ENCODE peak calls at places on chromosomes 6 and 20, in four cellular contexts. Z is NCI-H460; U is effector memory CD8-positive, alpha-beta T cell; A is activated CD4-positive, alpha-beta T cell treated with anti-CD3 and anti-CD28 coated beads, Interleukin-2, amount 10 ng/mL, durations not matched to agents 7 days and 5 days. D is an unnamed sample.
A peak's percentile ranks its signal among the peaks of the same experiment; 100 is the strongest.

GRCh38 chr6:88263591-88263990 is 97.4 kb upstream of the CNR1 start:
- DNase-seq in U (no peak), A (no peak), Z (no peak), D (no peak)

GRCh38 chr6:30821862-30822784 is 62.2 kb upstream of the DDR1 start:
- DNase-seq in A (peak; percentile 44), U (peak; percentile 17), Z (peak; percentile 33), D (no peak)

GRCh38 chr6:143196525-143197225 is 136.0 kb downstream of the AIG1 start:
- DNase-seq in A (no peak), U (no peak), Z (no peak), D (no peak)

GRCh38 chr6:84687487-84687886 is 76.9 kb downstream of the TBX18 start:
- DNase-seq in A (no peak), Z (no peak), U (no peak), D (no peak)

GRCh38 chr6:135306740-135307420 is 125.8 kb downstream of the MYB start:
- DNase-seq in Z (no peak), A (no peak), U (no peak), D (no peak)

GRCh38 chr6:143405381-143406154 is 44.9 kb downstream of the ADAT2 start:
- DNase-seq in Z (no peak), U (no peak), A (no peak), D (no peak)

GRCh38 chr20:60050193-60050960 is 92.2 kb downstream of the CDH26 start:
- DNase-seq in U (no peak), Z (no peak), A (no peak), D (no peak)

GRCh38 chr6:106180208-106180607 is 94.1 kb downstream of the PRDM1 start:
- DNase-seq in Z (no peak), A (no peak), U (no peak), D (no peak)

GRCh38 chr6:112233864-112234263 is 20.5 kb downstream of the LAMA4 start:
- DNase-seq in U (no peak), Z (no peak), A (no peak), D (no peak)

GRCh38 chr6:157056275-157056674 is 267.0 kb downstream of the TMEM242 start:
- DNase-seq in A (no peak), U (no peak), Z (no peak), D (no peak)

GRCh38 chr6:149441740-149442139 is 41.7 kb downstream of the SUMO4 start:
- DNase-seq in U (no peak), Z (no peak), A (no peak), D (no peak)

GRCh38 chr6:160270347-160270746 is 11.7 kb upstream of the SLC22A2 start:
- DNase-seq in A (no peak), Z (no peak), U (no peak), D (no peak)

GRCh38 chr6:169229611-169230321 is 23.9 kb downstream of the THBS2 start:
- DNase-seq in U (no peak), Z (no peak), A (no peak), D (no peak)

GRCh38 chr6:16168858-16169257 is 40.0 kb downstream of the MYLIP start:
- DNase-seq in Z (no peak), U (peak; percentile 29), A (no peak), D (no peak)

GRCh38 chr6:11153447-11153846 is 41.9 kb upstream of the ERVFRD-1 start:
- DNase-seq in A (no peak), U (no peak), Z (no peak), D (no peak)

GRCh38 chr6:72580281-72580940 is 41.5 kb upstream of the KCNQ5 start:
- DNase-seq in Z (peak; percentile 3), U (no peak), A (no peak), D (peak; percentile 40)

GRCh38 chr6:93644611-93645010 is 225.3 kb upstream of the EPHA7 start:
- DNase-seq in A (no peak), Z (no peak), U (no peak), D (no peak)

GRCh38 chr6:98487612-98488011 is 346.8 kb upstream of the POU3F2 start:
- DNase-seq in A (no peak), Z (no peak), U (no peak), D (no peak)

GRCh38 chr6:144415014-144415413 is 129.9 kb downstream of the UTRN start:
- DNase-seq in U (no peak), Z (peak; percentile 25), A (no peak), D (peak; percentile 22)

GRCh38 chr6:106037060-106037459 is 49.1 kb upstream of the PRDM1 start:
- DNase-seq in U (no peak), A (no peak), Z (no peak), D (peak; percentile 14)